ENCODE peak calls at places on chromosomes 3 and 15, in four cellular contexts. Q is A549, K is stomach, F is thyroid gland. A is an unnamed sample.

GRCh38 chr3:172707967-172708366 is 2.9 kb downstream of the NCEH1 start:
- DNase-seq in Q (peak), F (no peak), K (no peak), A (no peak)

GRCh38 chr3:151684104-151684503 is 49.6 kb upstream of the AADACL2 start:
- DNase-seq in Q (no peak), F (no peak), K (no peak), A (no peak)

GRCh38 chr15:70793694-70794093 is 30.3 kb upstream of the UACA start:
- DNase-seq in Q (no peak), K (peak), F (no peak), A (no peak)

GRCh38 chr3:46298871-46299607 is 54.9 kb upstream of the CCR2 start:
- DNase-seq in K (no peak), Q (no peak), F (no peak), A (no peak)

GRCh38 chr15:29081781-29082180 is 187.8 kb downstream of the NSMCE3 start:
- DNase-seq in F (no peak), Q (no peak), K (no peak), A (no peak)

GRCh38 chr3:52444860-52445793 is at the start of gene SEMA3G:
- DNase-seq in K (peak), Q (peak), F (peak), A (peak)

GRCh38 chr3:153513236-153513635 is 351.2 kb downstream of the RAP2B start:
- DNase-seq in F (no peak), K (no peak), Q (peak), A (no peak)

GRCh38 chr3:9280477-9281219 is 31.2 kb upstream of the SRGAP3 start:
- DNase-seq in F (peak), Q (no peak), K (no peak), A (no peak)

GRCh38 chr15:57500256-57500655 is 91.4 kb upstream of the MYZAP start:
- DNase-seq in Q (no peak), K (no peak), F (peak), A (no peak)

GRCh38 chr15:77419050-77419835 is 661 bp downstream of the PEAK1 start:
- DNase-seq in Q (peak), K (peak), F (peak), A (no peak)

GRCh38 chr3:346186-346585 is 149.6 kb downstream of the CHL1 start:
- DNase-seq in F (no peak), Q (no peak), K (no peak), A (no peak)

GRCh38 chr15:40256642-40257235 is 17.9 kb downstream of the PAK6 start:
- DNase-seq in Q (no peak), K (no peak), F (no peak), A (no peak)

GRCh38 chr3:61111764-61112163 is 139.5 kb downstream of the FHIT start:
- DNase-seq in K (no peak), Q (no peak), F (no peak), A (no peak)

GRCh38 chr15:32669870-32670623 is 28.5 kb downstream of the SCG5 start:
- DNase-seq in K (no peak), Q (no peak), F (no peak), A (no peak)

GRCh38 chr3:70973558-70973957 is 610.0 kb downstream of the FOXP1 start:
- DNase-seq in Q (peak), F (no peak), K (no peak), A (no peak)

GRCh38 chr15:65066001-65066634 is 1.7 kb downstream of the RASL12 start:
- DNase-seq in K (no peak), F (no peak), Q (no peak), A (no peak)

GRCh38 chr3:41148446-41148845 is 50.9 kb upstream of the CTNNB1 start:
- DNase-seq in K (no peak), F (peak), Q (no peak), A (no peak)

GRCh38 chr15:88113909-88114308 is 142.6 kb downstream of the NTRK3 start:
- DNase-seq in K (no peak), F (no peak), Q (no peak), A (no peak)

GRCh38 chr3:155425351-155425750 is 131.9 kb upstream of the STRIT1 start:
- DNase-seq in K (no peak), F (no peak), Q (no peak), A (no peak)

GRCh38 chr3:7456376-7456775 is 595.5 kb downstream of the GRM7 start:
- DNase-seq in K (no peak), F (no peak), Q (no peak), A (no peak)

GRCh38 chr3:103712320-103713008 is 1277.6 kb downstream of the ZPLD1 start:
- DNase-seq in K (no peak), Q (no peak), F (no peak), A (no peak)

GRCh38 chr3:165346503-165346902 is 150.3 kb upstream of the SLITRK3 start:
- DNase-seq in Q (no peak), K (no peak), F (no peak), A (no peak)

GRCh38 chr3:155233213-155233612 is 60.3 kb downstream of the STRIT1 start:
- DNase-seq in Q (no peak), F (peak), K (peak), A (no peak)

GRCh38 chr3:115279939-115280338 is 132.9 kb upstream of the ZBTB20 start:
- DNase-seq in F (no peak), Q (no peak), K (no peak), A (no peak)

GRCh38 chr3:82163907-82164520 is 402.6 kb upstream of the GBE1 start:
- DNase-seq in Q (peak), F (no peak), K (no peak), A (no peak)

GRCh38 chr15:30905821-30906220 is 2.1 kb downstream of the FAN1 start:
- DNase-seq in K (no peak), Q (no peak), F (no peak), A (no peak)

GRCh38 chr3:153338487-153338886 is 176.5 kb downstream of the RAP2B start:
- DNase-seq in Q (no peak), K (no peak), F (no peak), A (no peak)

GRCh38 chr3:195062866-195063540 is 208.0 kb downstream of the XXYLT1 start:
- DNase-seq in K (no peak), Q (no peak), F (no peak), A (no peak)

GRCh38 chr15:48940508-48940907 is 23.2 kb downstream of the SHC4 start:
- DNase-seq in F (no peak), K (no peak), Q (peak), A (peak)

GRCh38 chr3:114056130-114057010 is at the start of the genes CCDC191 and QTRT2:
- DNase-seq in Q (peak), F (peak), K (peak), A (peak)

GRCh38 chr15:77819841-77820728 is 187.4 kb upstream of the LINGO1 start:
- DNase-seq in K (no peak), Q (peak), F (peak), A (no peak)

GRCh38 chr3:184448321-184449160 is 68.7 kb downstream of the CHRD start:
- DNase-seq in F (no peak), K (peak), Q (peak), A (peak)

GRCh38 chr15:62138124-62138523 is 27.0 kb downstream of the C2CD4B start:
- DNase-seq in F (no peak), Q (peak), K (no peak), A (peak)

GRCh38 chr3:143331336-143331735 is 211.8 kb downstream of the CHST2 start:
- DNase-seq in Q (no peak), K (no peak), F (no peak), A (no peak)

GRCh38 chr3:102374863-102375637 is 59.8 kb upstream of the ZPLD1 start:
- DNase-seq in K (no peak), F (no peak), Q (no peak), A (no peak)

GRCh38 chr3:102378216-102378615 is 56.6 kb upstream of the ZPLD1 start:
- DNase-seq in F (no peak), K (no peak), Q (no peak), A (no peak)
- TF ChIP-seq POLR2A in F (no peak), K (no peak), Q (no peak), A (no peak)

DNA sequence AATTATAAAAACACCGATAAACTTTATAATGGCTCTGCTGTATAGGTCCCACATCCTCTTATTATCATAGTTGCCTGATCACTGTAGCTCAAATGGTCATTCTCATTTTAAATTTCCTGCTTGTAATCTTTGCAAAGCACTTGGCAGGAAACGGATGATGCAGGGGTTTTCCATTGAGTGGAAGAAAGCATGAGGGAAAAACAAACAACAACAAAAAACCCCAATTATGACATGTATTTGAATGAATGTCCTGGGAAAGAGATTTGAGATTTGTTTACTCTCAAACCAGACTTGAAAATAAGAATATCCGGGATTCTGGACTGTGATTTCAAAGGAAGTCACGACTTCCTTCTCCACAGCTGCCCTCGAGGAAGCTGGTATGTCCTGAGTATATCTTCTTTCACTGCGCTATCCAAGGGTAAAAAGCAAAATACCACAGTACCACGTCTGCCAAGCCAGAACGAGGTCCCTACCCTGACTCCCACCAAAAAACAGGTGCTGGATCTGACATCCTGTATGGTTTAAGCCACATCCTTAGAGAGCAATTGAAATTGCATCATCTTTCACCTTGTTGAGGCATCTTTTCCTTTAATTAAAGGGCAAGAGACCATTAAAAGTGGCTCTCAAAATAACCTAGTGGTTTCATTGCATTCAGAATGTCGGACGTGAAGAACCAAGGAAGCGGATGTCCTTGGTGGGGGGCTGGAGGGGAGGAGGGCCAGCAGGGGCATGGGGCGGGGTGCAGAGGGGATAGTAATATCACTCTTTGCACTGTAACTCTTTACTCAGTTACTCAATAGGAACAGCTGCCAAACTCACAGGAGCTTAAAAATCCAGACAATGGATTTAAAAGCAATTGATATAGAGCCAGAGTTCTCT is 13.5 kb upstream of the TIPIN start:
- DNase-seq in Q (peak), K (no peak), F (no peak), A (no peak)
- TF ChIP-seq POLR2A in Q (no peak), K (no peak), F (no peak), A (no peak)

DNA sequence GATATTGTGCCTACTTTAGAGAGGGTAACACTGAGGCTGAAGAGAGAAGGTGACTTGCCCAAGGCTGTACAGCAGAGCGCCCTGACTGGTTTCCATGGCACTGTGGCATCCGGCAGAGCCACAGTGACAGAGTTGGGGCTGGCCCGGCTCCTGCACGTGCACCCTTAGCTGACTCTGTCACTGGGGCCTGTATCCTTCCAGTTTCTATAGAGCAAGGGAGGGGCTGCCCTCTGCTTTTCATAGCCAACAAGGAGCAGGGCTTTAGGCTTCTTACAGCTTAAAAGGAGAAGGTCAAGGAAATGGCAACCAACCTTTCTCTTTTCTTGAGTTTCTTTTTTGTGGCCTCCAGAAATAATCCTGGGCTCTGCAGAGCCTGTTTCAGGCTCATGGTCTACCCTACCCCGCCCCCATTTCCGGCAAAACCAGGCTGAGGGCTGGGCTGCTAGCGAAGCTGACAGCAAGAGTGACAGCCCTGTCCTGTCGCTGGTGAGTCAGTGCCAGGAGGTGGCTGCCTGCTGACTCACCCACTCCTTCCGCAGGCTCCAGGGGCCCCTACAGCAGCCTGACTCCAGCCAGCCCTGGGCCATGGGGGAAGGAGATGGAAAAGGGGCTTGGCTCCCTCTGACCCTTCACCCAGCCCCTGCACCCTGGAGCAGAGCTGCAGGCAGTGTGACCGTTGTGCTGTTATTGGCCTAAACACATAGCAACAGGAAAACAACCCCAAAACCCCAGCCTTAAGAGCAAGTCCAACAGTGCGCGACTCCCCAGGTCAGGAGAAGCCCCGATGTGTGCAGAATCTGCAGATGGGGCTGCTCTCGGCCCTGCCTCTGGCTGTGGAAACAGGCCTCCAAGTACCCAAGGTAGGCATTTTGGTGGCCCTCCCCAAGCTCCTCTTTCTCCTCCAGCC is 29.8 kb downstream of the SLC6A6 start:
- DNase-seq in F (peak), K (peak), Q (peak), A (peak)
- TF ChIP-seq POLR2A in F (peak), K (no peak), Q (no peak), A (no peak)

DNA sequence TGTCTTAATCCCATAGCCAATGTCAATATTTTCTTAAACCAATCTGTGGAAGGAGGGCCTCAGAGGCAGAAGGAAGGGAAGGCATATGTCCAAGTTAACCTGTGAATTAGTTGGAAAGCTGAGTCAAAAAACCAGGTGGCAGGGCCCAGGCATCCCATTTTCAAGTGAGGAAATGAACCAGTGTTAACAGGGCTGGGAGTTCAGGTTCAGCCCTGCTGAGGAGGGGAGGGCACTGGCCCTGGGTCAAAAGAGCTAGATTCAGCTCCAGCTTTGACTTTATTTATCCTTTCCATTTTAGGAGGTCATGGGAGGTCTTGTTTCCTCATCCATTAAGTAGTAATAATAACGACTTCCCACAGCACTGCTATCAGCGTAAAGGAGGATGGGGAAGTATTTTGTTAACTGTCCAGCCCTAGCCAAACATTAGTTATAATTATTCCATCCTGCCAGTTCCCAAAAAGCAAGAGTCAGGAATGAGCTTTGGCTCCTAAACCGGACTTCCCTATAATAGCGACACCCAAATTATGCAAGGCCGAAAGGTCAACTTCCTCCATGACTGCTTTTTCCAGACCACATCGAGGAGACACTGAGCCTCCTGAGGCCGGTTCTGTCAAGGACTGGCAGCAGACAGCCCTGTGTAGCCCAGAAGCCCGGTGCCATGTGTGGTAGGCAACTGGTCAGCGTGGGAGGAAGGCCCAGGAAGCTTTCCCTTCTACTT is 3.2 kb downstream of the MASP1 start:
- DNase-seq in K (no peak), F (no peak), Q (no peak), A (no peak)
- TF ChIP-seq POLR2A in K (no peak), F (no peak), Q (no peak), A (no peak)

A was measured in H54.